ENCODE peak calls at places on chromosomes 7 and 10, in ten cellular contexts. U, Q, W, O, E, R, P, K, J and M are unnamed samples.
A peak's percentile ranks its signal among the peaks of the same experiment; 100 is the strongest.

GRCh38 chr10:77301305-77301730 is 336.3 kb downstream of the KCNMA1 start:
- DNase-seq in J (no peak), P (no peak), W (no peak), O (no peak), U (no peak), K (no peak), E (no peak), R (peak; percentile 25), Q (no peak), M (no peak)

GRCh38 chr7:134174797-134175261 is 47.7 kb downstream of the LRGUK start:
- DNase-seq in K (no peak), Q (no peak), W (peak; percentile 10), P (no peak), E (no peak), O (no peak), R (peak; percentile 94), J (no peak), U (no peak), M (no peak)

GRCh38 chr7:121126801-121127534 is 138.5 kb downstream of the CPED1 start:
- DNase-seq in Q (no peak), O (peak; percentile 4), E (no peak), P (no peak), R (no peak), W (no peak), U (no peak), J (no peak), K (no peak), M (no peak)

GRCh38 chr10:59905066-59905734 is 1.2 kb downstream of the CCDC6 start:
- DNase-seq in E (peak; percentile 59), J (no peak), Q (peak; percentile 46), K (peak; percentile 73), U (peak; percentile 49), R (no peak), W (no peak), P (no peak), O (peak; percentile 70), M (no peak)

GRCh38 chr7:77697535-77697831 is 1.2 kb downstream of the RSBN1L start:
- DNase-seq in U (peak; percentile 38), K (peak; percentile 83), R (no peak), W (no peak), E (peak; percentile 62), J (no peak), O (peak; percentile 64), P (peak; percentile 26), Q (no peak), M (no peak)

GRCh38 chr7:134686782-134687181 is 40.1 kb downstream of the BPGM start:
- DNase-seq in U (no peak), E (no peak), O (peak; percentile 42), Q (no peak), J (no peak), R (peak; percentile 38), P (no peak), K (no peak), W (no peak), M (no peak)

GRCh38 chr7:29898301-29898700 is 91.3 kb downstream of the SCRN1 start:
- DNase-seq in O (no peak), Q (no peak), E (no peak), W (no peak), U (no peak), P (no peak), K (no peak), R (no peak), J (no peak), M (no peak)

GRCh38 chr10:4834896-4835405 is 8.9 kb downstream of the AKR1E2 start:
- DNase-seq in O (no peak), R (no peak), U (no peak), J (no peak), Q (no peak), W (no peak), P (no peak), K (no peak), E (no peak), M (no peak)

DNA sequence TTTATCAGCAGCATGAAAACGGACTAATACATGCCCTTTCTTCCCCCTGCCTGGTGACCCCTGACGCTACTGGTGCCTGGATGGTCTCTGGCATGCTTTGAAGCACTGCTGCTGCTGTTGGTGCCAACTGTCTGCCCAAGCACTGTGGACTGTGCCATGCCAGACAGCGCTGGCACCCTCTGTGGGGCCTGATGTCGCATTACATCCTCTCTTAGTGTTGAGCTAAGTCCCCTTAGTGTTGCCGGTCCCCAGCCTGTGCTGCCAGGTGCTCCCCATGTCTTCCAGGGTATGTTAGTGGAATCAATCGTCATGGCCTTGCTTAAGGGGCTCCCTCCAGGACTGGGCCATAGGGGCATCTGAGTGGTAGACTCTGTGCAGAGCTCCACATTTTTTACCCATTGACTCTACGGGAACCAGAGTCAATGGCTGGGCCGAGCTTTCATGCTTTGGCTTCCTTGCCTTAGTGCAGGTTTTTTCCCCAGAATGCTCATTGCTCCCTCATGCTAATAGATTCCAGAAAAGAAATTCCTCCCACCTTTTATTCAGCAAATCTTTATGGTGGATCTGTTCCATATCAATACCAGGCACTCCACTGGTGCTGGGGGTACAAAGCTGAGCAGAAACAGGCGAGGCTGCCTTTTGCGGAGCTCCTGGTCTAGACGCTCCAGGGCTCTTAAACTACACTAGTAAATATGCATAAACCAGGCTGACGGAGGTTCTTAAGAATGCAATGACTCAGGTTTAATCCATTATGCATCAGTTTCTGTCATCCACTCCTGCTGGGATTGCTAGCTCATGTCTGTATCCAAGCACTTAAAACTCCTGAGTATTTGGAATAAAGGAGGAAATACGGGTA is 21.8 kb upstream of the MRC1 start:
- DNase-seq in U (no peak), R (no peak), P (no peak), W (no peak), O (no peak), J (no peak), Q (no peak), E (no peak), K (no peak), M (peak; percentile 10)
- TF ChIP-seq EP300 in U (no peak), R (peak; percentile 26), P (no peak), W (no peak), O (peak; percentile 72), J (no peak), Q (no peak), E (no peak), K (no peak), M (no peak)

GRCh38 chr10:113006656-113007342 is 56.8 kb downstream of the TCF7L2 start:
- DNase-seq in U (no peak), J (no peak), W (no peak), K (no peak), P (no peak), R (no peak), Q (no peak), O (no peak), E (no peak), M (no peak)

GRCh38 chr10:113005380-113005779 is 55.3 kb downstream of the TCF7L2 start:
- DNase-seq in K (no peak), P (no peak), R (no peak), O (no peak), J (no peak), U (no peak), Q (no peak), E (no peak), W (no peak), M (no peak)

GRCh38 chr10:113007343-113007771 is 57.3 kb downstream of the TCF7L2 start:
- DNase-seq in U (no peak), W (peak; percentile 97), J (no peak), Q (no peak), P (no peak), O (no peak), E (no peak), R (no peak), K (no peak), M (no peak)

GRCh38 chr10:113004219-113004618 is 54.2 kb downstream of the TCF7L2 start:
- DNase-seq in W (no peak), E (no peak), Q (no peak), P (no peak), R (no peak), K (no peak), J (no peak), U (no peak), O (no peak), M (no peak)

DNA sequence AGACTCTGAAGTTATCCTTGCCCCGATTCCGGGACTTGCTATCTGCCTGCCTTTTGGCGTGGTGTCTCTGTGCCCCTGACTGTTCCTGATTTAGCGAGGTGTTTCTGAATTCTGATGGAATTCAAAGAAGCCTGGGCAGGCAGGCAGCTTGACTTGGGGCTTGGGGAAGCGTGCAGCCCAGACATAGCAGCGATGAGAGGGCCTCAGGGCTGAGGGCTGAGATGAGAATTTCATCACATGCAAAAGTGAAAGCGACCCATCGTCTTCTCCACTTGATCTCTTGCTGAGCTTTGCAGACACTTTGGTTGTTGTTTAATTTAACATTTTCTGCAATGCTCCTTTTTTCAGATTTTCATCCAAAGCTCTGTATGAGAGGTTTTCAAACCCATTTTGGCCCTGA is 57.8 kb downstream of the TCF7L2 start:
- DNase-seq in R (no peak), J (no peak), Q (no peak), W (no peak), K (no peak), P (no peak), U (no peak), O (no peak), E (no peak), M (no peak)
- H3K27ac ChIP-seq in R (no peak overlapping the region), J (peak overlapping the region; percentile 5), Q (no peak overlapping the region), W (no peak overlapping the region), K (no peak overlapping the region), P (no peak overlapping the region), U (no peak overlapping the region), O (no peak overlapping the region), E (no peak overlapping the region), M (no peak overlapping the region)

GRCh38 chr10:122774269-122774668 is 71.4 kb downstream of the CUZD1 start:
- DNase-seq in W (no peak), P (no peak), K (no peak), J (no peak), O (no peak), R (no peak), E (no peak), Q (no peak), U (no peak), M (no peak)

GRCh38 chr10:122777515-122778059 is 68.1 kb downstream of the CUZD1 start:
- DNase-seq in Q (no peak), R (no peak), J (peak; percentile 60), P (no peak), O (no peak), U (no peak), E (no peak), W (no peak), K (no peak), M (peak; percentile 42)

GRCh38 chr10:122780391-122780790 is 65.3 kb downstream of the CUZD1 start:
- DNase-seq in E (no peak), P (no peak), Q (no peak), W (no peak), O (no peak), U (no peak), R (no peak), K (no peak), J (no peak), M (no peak)

GRCh38 chr10:122782911-122783310 is 62.7 kb downstream of the CUZD1 start:
- DNase-seq in O (no peak), Q (no peak), R (no peak), J (no peak), E (no peak), K (no peak), P (no peak), U (no peak), W (no peak), M (no peak)

GRCh38 chr10:122779924-122780323 is 65.7 kb downstream of the CUZD1 start:
- DNase-seq in Q (no peak), O (no peak), W (no peak), R (no peak), J (no peak), P (no peak), K (no peak), U (no peak), E (no peak), M (peak; percentile 63)
- TF ChIP-seq EP300 in Q (no peak), O (no peak), W (no peak), R (no peak), J (no peak), P (no peak), K (no peak), U (no peak), E (no peak), M (no peak)

GRCh38 chr10:24344695-24345473 is 135.9 kb downstream of the KIAA1217 start:
- DNase-seq in J (no peak), E (no peak), Q (no peak), O (no peak), K (no peak), R (no peak), U (no peak), P (no peak), W (no peak), M (no peak)

GRCh38 chr10:24346877-24347505 is 138.1 kb downstream of the KIAA1217 start:
- DNase-seq in U (no peak), P (no peak), K (no peak), O (no peak), J (no peak), Q (no peak), R (no peak), W (no peak), E (no peak), M (no peak)

GRCh38 chr10:24341371-24341770 is 132.4 kb downstream of the KIAA1217 start:
- DNase-seq in R (no peak), W (no peak), O (no peak), E (no peak), P (no peak), Q (no peak), K (no peak), U (no peak), J (no peak), M (no peak)

GRCh38 chr10:24341897-24342296 is 133.0 kb downstream of the KIAA1217 start:
- DNase-seq in W (no peak), U (no peak), P (no peak), Q (no peak), K (no peak), O (no peak), R (no peak), J (no peak), E (no peak), M (no peak)

GRCh38 chr10:24344279-24344678 is 135.3 kb downstream of the KIAA1217 start:
- DNase-seq in U (no peak), J (no peak), O (peak; percentile 8), K (no peak), W (peak; percentile 4), Q (no peak), P (no peak), R (no peak), E (no peak), M (no peak)
- H3K27ac ChIP-seq in U (no peak overlapping the region), J (peak overlapping the region; percentile 23), O (peak overlapping the region; percentile 91), K (peak overlapping the region; percentile 42), W (no peak overlapping the region), Q (peak overlapping the region; percentile 46), P (peak overlapping the region; percentile 79), R (no peak overlapping the region), E (no peak overlapping the region), M (no peak overlapping the region)